ENCODE peak calls at places on chromosomes 2 and 18, in seven cellular contexts. F is WERI-Rb-1; W is type B pancreatic cell; G is AG04450; M is activated CD4-positive, alpha-beta T cell treated with anti-CD3 and anti-CD28 coated beads, Interleukin-2, amount 50 U/mL, for 4 hours; J is RPMI8226; P is MCF 10A. S is an unnamed sample.

GRCh38 chr2:233901884-233902283 is 15.3 kb upstream of the TRPM8 start:
- DNase-seq in P (no peak), J (no peak), F (peak; percentile 56), G (no peak), M (no peak), W (no peak), S (no peak)

GRCh38 chr18:26614374-26614773 is 66.0 kb upstream of the KCTD1 start:
- DNase-seq in M (no peak), W (no peak), P (no peak), F (no peak), J (no peak), G (no peak), S (no peak)

GRCh38 chr18:55272510-55273243 is 313.4 kb upstream of the CCDC68 start:
- DNase-seq in J (no peak), M (no peak), W (no peak), P (no peak), F (no peak), G (peak; percentile 60), S (no peak)

GRCh38 chr2:72109904-72110303 is 37.8 kb downstream of the CYP26B1 start:
- DNase-seq in P (no peak), F (no peak), G (no peak), J (no peak), W (peak; percentile 62), M (no peak), S (no peak)

GRCh38 chr2:118721817-118722551 is 125.5 kb downstream of the EN1 start:
- DNase-seq in J (no peak), W (no peak), P (peak; percentile 85), F (no peak), M (no peak), G (no peak), S (no peak)

GRCh38 chr2:1787799-1788477 is 43.6 kb upstream of the PXDN start:
- DNase-seq in F (no peak), P (no peak), M (no peak), W (no peak), J (no peak), G (no peak), S (no peak)

GRCh38 chr2:192236136-192236535 is 41.4 kb upstream of the TMEFF2 start:
- DNase-seq in M (no peak), P (no peak), W (no peak), G (no peak), F (no peak), J (no peak), S (no peak)

GRCh38 chr18:79572093-79572780 is 107.4 kb upstream of the CTDP1 start:
- DNase-seq in P (no peak), G (no peak), M (no peak), F (no peak), W (peak; percentile 57), J (no peak), S (no peak)

GRCh38 chr2:153455403-153455802 is 23.2 kb downstream of the RPRM start:
- DNase-seq in M (no peak), W (no peak), P (no peak), F (no peak), G (no peak), J (no peak), S (no peak)

GRCh38 chr2:176455865-176456291 is 186.6 kb downstream of the MTX2 start:
- DNase-seq in J (no peak), G (no peak), W (no peak), F (peak; percentile 29), M (no peak), P (no peak), S (no peak)

GRCh38 chr2:11764359-11764758 is 17.9 kb downstream of the LPIN1 start:
- DNase-seq in M (no peak), G (no peak), F (no peak), J (no peak), P (no peak), W (no peak), S (no peak)